ENCODE peak calls at places on chromosomes 12 and 14, in seven cellular contexts. G, B, I, H, K, V and E are unnamed samples. For H3K9me3 and H3K27me3, the result is how much of the 10 kb centered on the place peaks cover.

GRCh38 chr12:113860950-113861349 is 105.2 kb downstream of the RBM19 start:
- DNase-seq in G (no peak), B (no peak), I (no peak), H (no peak), K (no peak), V (peak), E (no peak)

GRCh38 chr12:16148938-16149337 is 128.5 kb downstream of the SLC15A5 start:
- DNase-seq in G (no peak), B (no peak), I (no peak), H (no peak), K (no peak), V (no peak), E (no peak)

GRCh38 chr12:46524778-46525177 is 152.2 kb upstream of the SLC38A2 start:
- DNase-seq in G (no peak), B (no peak), I (peak), H (peak), K (no peak), V (peak), E (peak)

GRCh38 chr14:90275820-90276219 is 19.5 kb downstream of the PSMC1 start:
- DNase-seq in G (no peak), B (no peak), I (no peak), H (no peak), K (no peak), V (peak), E (no peak)

GRCh38 chr12:116975779-116976393 is 65.1 kb downstream of the FBXW8 start:
- DNase-seq in G (no peak), B (no peak), I (no peak), H (no peak), K (no peak), V (no peak), E (no peak)

GRCh38 chr12:52032431-52032796 is 18.8 kb upstream of the NR4A1 start:
- DNase-seq in G (no peak), B (no peak), I (peak), H (peak), K (no peak), V (no peak), E (no peak)

GRCh38 chr12:3996322-3996721 is 123.1 kb upstream of the PARP11 start:
- DNase-seq in G (no peak), B (no peak), I (no peak), H (no peak), K (no peak), V (no peak), E (no peak)

GRCh38 chr14:49623941-49624806 is 3.6 kb downstream of the MGAT2 start:
- DNase-seq in G (peak), B (no peak), I (no peak), H (no peak), K (no peak), V (no peak), E (no peak)

GRCh38 chr14:60553855-60554254 is 44.9 kb downstream of the SIX6 start:
- DNase-seq in G (no peak), B (no peak), I (no peak), H (no peak), K (no peak), V (no peak), E (no peak)

GRCh38 chr12:6620137-6620884 is 13.1 kb upstream of the CHD4 start:
- DNase-seq in G (no peak), B (peak), I (no peak), H (no peak), K (no peak), V (no peak), E (peak)

GRCh38 chr12:104215638-104216297 is at the start of gene TXNRD1:
- DNase-seq in G (peak), B (peak), I (peak), H (peak), K (peak), V (no peak), E (peak)

GRCh38 chr12:63151898-63152700 is 1.1 kb upstream of the AVPR1A start:
- DNase-seq in G (no peak), B (peak), I (peak), H (peak), K (peak), V (peak), E (no peak)

GRCh38 chr12:20260864-20261263 is 107.5 kb upstream of the PDE3A start:
- DNase-seq in G (no peak), B (no peak), I (no peak), H (no peak), K (no peak), V (no peak), E (no peak)

GRCh38 chr14:27184371-27184901 is 586.6 kb upstream of the NOVA1 start:
- DNase-seq in G (no peak), B (no peak), I (no peak), H (no peak), K (no peak), V (no peak), E (no peak)
- H3K9me3 ChIP-seq in G (under half), B (under half), I (under half), H (under half), K (under half), V (under half), E (under half)

DNA sequence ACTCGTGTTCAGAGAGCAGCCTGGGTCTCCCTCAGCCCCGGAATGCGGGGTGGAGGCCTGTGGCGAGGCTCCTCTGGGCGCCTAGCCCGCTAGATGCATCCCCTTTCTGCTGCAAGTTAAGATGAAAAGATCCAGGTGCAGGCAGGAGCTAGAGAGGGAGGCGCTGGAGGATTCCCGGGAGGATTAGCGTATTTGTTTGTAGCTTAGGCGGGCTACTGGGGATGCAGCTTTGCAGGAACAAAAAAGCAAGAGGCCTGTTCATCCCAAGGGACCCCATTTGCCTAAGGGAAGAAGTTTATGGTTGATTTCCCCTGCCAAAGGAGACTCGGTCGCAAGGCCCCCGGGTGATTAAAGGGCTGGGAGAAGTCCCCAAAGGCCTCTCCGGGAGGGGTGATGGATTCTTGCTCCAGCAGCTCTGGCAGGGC is 818 bp downstream of the CCDC177 start:
- DNase-seq in G (no peak), B (peak), I (no peak), H (no peak), K (no peak), V (no peak), E (no peak)
- H3K27me3 ChIP-seq in G (under half), B (under half), I (half or more), H (half or more), K (under half), V (half or more), E (under half)

DNA sequence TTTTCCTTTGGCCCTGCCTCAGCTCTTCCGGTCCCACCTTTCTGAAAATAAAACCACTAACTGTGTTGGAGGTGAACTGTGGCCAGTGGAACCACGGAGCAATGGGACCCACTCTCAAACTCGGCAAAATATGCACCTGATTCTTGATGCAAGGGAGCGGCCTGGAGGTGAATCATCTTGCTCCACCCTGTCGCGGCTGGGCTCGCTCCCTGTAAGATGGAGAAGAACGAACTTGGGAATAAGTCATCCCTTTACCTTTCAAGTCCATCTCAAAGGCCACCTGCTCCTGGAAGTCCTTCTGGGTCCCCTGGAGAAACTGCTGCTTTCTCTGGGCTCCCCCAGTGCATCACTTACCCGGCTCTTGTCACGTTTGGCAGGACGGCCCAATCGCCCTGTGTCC is 309.9 kb downstream of the BCL11B start:
- DNase-seq in G (no peak), B (no peak), I (no peak), H (no peak), K (no peak), V (no peak), E (no peak)
- H3K9me3 ChIP-seq in G (under half), B (under half), I (under half), H (under half), K (under half), V (under half), E (under half)

GRCh38 chr12:53935562-53936341 is 2.9 kb upstream of the HOXC13 start:
- DNase-seq in G (no peak), B (no peak), I (no peak), H (no peak), K (no peak), V (peak), E (no peak)

GRCh38 chr12:53929527-53929926 is 9.1 kb upstream of the HOXC13 start:
- DNase-seq in G (no peak), B (no peak), I (no peak), H (no peak), K (no peak), V (no peak), E (no peak)

GRCh38 chr12:53931844-53932581 is 6.6 kb upstream of the HOXC13 start:
- DNase-seq in G (no peak), B (no peak), I (no peak), H (no peak), K (no peak), V (no peak), E (no peak)

GRCh38 chr12:53930591-53931255 is 7.9 kb upstream of the HOXC13 start:
- DNase-seq in G (no peak), B (no peak), I (no peak), H (no peak), K (no peak), V (peak), E (no peak)

GRCh38 chr12:53932915-53933314 is 5.7 kb upstream of the HOXC13 start:
- DNase-seq in G (no peak), B (no peak), I (no peak), H (no peak), K (no peak), V (no peak), E (no peak)
- H3K27me3 ChIP-seq in G (half or more), B (half or more), I (half or more), H (half or more), K (under half), V (under half), E (half or more)

GRCh38 chr14:26444745-26445144 is 153.1 kb downstream of the NOVA1 start:
- DNase-seq in G (no peak), B (peak), I (no peak), H (no peak), K (no peak), V (no peak), E (no peak)
- H3K9me3 ChIP-seq in G (under half), B (under half), I (under half), H (under half), K (under half), V (under half), E (under half)

GRCh38 chr14:106843951-106844483 is 1317.6 kb downstream of the TMEM121 start:
- DNase-seq in G (peak), B (no peak), I (no peak), H (peak), K (no peak), V (no peak), E (no peak)

GRCh38 chr14:106845286-106846087 is 1319.1 kb downstream of the TMEM121 start:
- DNase-seq in G (no peak), B (no peak), I (no peak), H (no peak), K (no peak), V (no peak), E (no peak)

GRCh38 chr14:106848330-106849121 is 1322.1 kb downstream of the TMEM121 start:
- DNase-seq in G (no peak), B (no peak), I (no peak), H (no peak), K (no peak), V (no peak), E (no peak)

GRCh38 chr14:106844608-106845285 is 1318.4 kb downstream of the TMEM121 start:
- DNase-seq in G (peak), B (no peak), I (peak), H (peak), K (no peak), V (no peak), E (peak)

DNA sequence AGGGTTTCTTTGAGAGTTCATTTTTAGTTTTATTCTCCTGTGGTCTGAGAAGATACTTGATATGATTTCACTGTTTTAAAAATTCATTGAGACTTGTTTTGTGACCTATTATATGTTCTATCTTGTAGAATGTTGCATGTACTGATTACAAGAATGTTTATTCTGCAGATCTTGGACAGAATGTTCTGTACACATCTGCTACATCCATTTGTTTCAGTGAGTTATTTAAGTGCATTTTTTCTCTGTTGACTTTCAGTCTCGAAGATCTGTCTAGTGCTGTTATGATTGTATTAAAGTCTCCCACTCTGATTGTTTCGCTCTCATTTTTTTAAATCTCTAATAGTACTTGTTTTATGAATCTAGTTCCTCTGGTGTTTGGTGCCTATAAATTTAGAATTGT is 1319.8 kb downstream of the TMEM121 start:
- DNase-seq in G (no peak), B (no peak), I (no peak), H (no peak), K (no peak), V (no peak), E (no peak)
- H3K27me3 ChIP-seq in G (under half), B (under half), I (under half), H (under half), K (under half), V (under half), E (under half)